ENCODE peak calls at places on chromosome 14, in six cellular contexts. G is fibroblast of pulmonary artery, N is gastrocnemius medialis, S is hepatocyte, C is fibroblast of mammary gland, M is endodermal cell. R is an unnamed sample.
A peak's percentile ranks its signal among the peaks of the same experiment; 100 is the strongest.

GRCh38 chr14:99603471-99603933 is 505 bp downstream of the CCDC85C start:
- DNase-seq in G (peak; percentile 48), S (peak; percentile 70), M (peak; percentile 81), N (no peak), C (peak; percentile 17), R (peak; percentile 53)

GRCh38 chr14:75125617-75126016 is 1.2 kb downstream of the NEK9 start:
- DNase-seq in M (no peak), G (peak; percentile 76), C (peak; percentile 80), N (no peak), S (no peak), R (peak; percentile 76)

GRCh38 chr14:92589213-92589852 is 75.8 kb downstream of the RIN3 start:
- DNase-seq in N (no peak), M (no peak), S (peak; percentile 34), G (peak; percentile 56), C (peak; percentile 66), R (no peak)

GRCh38 chr14:89146291-89146690 is 270.7 kb downstream of the FOXN3 start:
- DNase-seq in M (no peak), G (no peak), C (no peak), N (no peak), S (no peak), R (peak; percentile 14)

GRCh38 chr14:74429991-74430390 is 4.0 kb upstream of the SYNDIG1L start:
- DNase-seq in S (no peak), C (no peak), N (no peak), G (no peak), M (peak; percentile 44), R (no peak)

GRCh38 chr14:68250950-68251765 is 431.6 kb downstream of the RAD51B start:
- DNase-seq in C (no peak), N (no peak), G (no peak), M (no peak), S (no peak), R (no peak)

GRCh38 chr14:38291681-38292459 is 36.0 kb upstream of the CLEC14A start:
- DNase-seq in N (no peak), M (no peak), G (peak; percentile 57), S (no peak), C (no peak), R (peak; percentile 10)

GRCh38 chr14:56219666-56220413 is 101.6 kb downstream of the PELI2 start:
- DNase-seq in C (no peak), N (no peak), S (no peak), G (peak; percentile 48), M (no peak), R (no peak)

GRCh38 chr14:95353664-95354063 is 34.0 kb upstream of the CLMN start:
- DNase-seq in G (no peak), M (no peak), C (no peak), S (no peak), N (no peak), R (no peak)

GRCh38 chr14:64504897-64505771 is 564 bp downstream of the ZBTB1 start:
- DNase-seq in N (peak; percentile 90), C (peak; percentile 79), M (peak; percentile 93), S (peak; percentile 94), G (peak; percentile 84), R (peak; percentile 90)
- TF ChIP-seq CTCF in N (no peak), C (no peak), M (no peak), S (no peak), G (no peak), R (no peak)

GRCh38 chr14:104726600-104727451 is 2.8 kb downstream of the ADSS1 start:
- DNase-seq in N (no peak), C (no peak), M (peak; percentile 79), S (no peak), G (no peak), R (no peak)

GRCh38 chr14:104724407-104724980 is 465 bp downstream of the ADSS1 start:
- DNase-seq in M (no peak), G (no peak), C (peak; percentile 20), S (no peak), N (peak; percentile 89), R (no peak)

GRCh38 chr14:104723651-104724406 is at the start of gene ADSS1:
- DNase-seq in C (no peak), N (peak; percentile 79), S (peak; percentile 78), M (peak; percentile 92), G (peak; percentile 32), R (no peak)

GRCh38 chr14:104724981-104725771 is 1.1 kb downstream of the ADSS1 start:
- DNase-seq in G (peak; percentile 49), N (peak; percentile 91), C (peak; percentile 28), S (peak; percentile 67), M (peak; percentile 89), R (peak; percentile 33)

GRCh38 chr14:104725772-104726548 is 1.9 kb downstream of the ADSS1 start:
- DNase-seq in C (no peak), N (peak; percentile 83), G (no peak), M (no peak), S (no peak), R (no peak)
- H3K4me3 ChIP-seq in C (no peak overlapping the region), N (peak overlapping the region; percentile 67), G (no peak overlapping the region), M (no peak overlapping the region), S (no peak overlapping the region), R (no peak overlapping the region)

DNA sequence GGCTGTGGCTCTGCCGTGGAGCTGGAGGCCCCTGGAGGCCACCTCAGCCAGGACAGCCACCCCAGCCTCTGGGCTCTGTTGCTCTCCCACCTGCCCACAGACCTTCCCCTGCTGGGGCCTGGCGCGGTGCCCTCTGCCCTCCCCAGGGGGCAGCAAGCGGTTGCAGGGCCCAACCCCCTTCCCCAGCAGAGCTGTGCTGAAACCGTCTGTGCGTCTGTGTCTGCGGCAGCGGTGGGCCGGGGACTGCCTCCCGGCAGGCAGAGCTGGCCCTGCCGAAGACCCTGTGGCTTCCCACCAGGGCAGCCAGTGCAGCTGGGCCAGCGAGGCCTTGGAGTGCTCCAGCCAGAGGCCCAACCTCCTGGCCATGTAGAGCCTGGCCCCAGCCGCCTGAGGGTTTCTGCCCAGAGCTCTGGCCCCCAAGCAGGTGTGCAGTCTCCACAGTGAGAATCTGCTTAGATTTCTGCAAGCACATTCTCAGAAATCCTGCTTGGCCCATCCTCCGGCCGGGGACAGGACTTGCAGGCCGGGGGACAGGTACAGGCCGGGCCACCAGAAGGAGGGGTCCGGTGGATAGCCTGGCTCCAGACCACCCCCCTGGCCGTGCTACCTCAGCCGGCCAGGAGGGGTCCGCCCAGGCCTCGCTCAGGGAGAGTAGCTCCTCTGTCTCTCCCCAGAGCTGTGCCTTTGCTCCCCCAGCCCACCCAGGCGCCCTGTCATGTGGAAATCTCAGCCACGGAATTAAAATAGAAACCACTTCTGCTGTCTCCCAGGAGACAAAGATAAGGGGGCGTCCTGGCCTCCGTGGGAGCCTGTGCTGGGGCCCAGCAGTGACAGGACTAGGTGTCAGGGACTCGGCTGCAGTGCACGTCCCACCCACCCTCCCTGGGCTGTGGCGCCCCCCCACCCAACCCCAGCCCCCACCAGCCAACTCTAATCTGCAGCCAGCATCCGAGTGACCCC is 3.5 kb upstream of the CRIP2 start:
- DNase-seq in N (no peak), M (peak; percentile 81), S (no peak), G (no peak), C (no peak), R (peak; percentile 25)
- TF ChIP-seq CTCF in N (no peak), M (peak; percentile 64), S (peak; percentile 19), G (no peak), C (no peak), R (peak; percentile 21)

DNA sequence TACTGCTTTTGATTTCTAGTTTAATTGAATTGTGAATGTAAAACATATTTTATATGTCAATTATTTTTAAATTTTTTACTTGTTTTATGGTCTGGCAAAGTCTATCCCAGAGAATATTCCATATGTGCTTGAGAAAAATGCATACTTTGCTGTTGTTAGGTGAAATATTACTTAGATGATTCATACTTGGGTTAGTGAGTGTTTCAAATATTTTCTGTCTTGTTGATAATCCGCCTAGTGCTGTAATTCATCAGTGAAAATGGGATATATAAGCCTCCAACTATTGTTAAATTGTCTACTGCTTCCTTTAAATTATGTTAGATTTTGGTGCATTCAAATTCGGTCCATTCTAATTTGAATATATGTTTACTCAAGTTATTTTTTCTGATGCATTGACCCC is 395.5 kb downstream of the LRFN5 start:
- DNase-seq in M (no peak), S (no peak), N (no peak), C (peak; percentile 17), G (peak; percentile 42), R (peak; percentile 45)
- H3K4me3 ChIP-seq in M (no peak overlapping the region), S (no peak overlapping the region), N (no peak overlapping the region), C (no peak overlapping the region), G (no peak overlapping the region), R (no peak overlapping the region)

GRCh38 chr14:35747379-35747778 is 61.7 kb downstream of the RALGAPA1 start:
- DNase-seq in N (no peak), C (no peak), G (peak; percentile 18), S (no peak), M (no peak), R (no peak)
- TF ChIP-seq CTCF in N (no peak), C (no peak), G (no peak), S (no peak), M (no peak), R (no peak)

DNA sequence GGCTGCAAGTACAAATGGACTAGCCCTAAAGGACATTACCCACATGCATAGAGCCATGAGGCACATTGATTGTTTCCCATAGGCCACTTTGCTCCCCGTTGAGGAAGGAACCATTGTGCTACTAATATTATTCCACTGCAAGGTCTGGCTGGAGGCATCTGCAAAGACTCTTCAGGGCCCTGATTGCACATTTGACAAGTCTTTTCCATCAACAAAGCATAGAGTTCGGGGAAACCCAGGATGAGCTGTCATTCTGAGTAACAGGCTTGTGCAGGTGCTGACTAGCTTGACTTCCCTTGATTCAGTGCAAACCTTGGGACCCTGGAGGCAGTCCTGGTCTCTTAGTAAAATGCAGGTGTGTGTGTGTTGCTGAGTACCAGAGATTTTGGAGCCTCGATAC is 73.8 kb downstream of the SUSD6 start:
- DNase-seq in G (no peak), N (no peak), C (peak; percentile 37), S (no peak), M (no peak), R (no peak)
- H3K4me3 ChIP-seq in G (no peak overlapping the region), N (no peak overlapping the region), C (no peak overlapping the region), S (no peak overlapping the region), M (no peak overlapping the region), R (no peak overlapping the region)

R was measured in astrocyte of the spinal cord.